ENCODE peak calls at places on chromosomes 5 and 9, in four cellular contexts. One of them, this sample, is unnamed.

GRCh38 chr9:130732793-130733221 is 39.2 kb downstream of the EXOSC2 start:
- DNase-seq in esophagus muscularis mucosa: no peak
- DNase-seq in HepG2: no peak
- DNase-seq in transverse colon: no peak
- DNase-seq in this sample: no peak

GRCh38 chr5:78359831-78360673 is at the start of gene SCAMP1:
- DNase-seq in esophagus muscularis mucosa: peak; percentile 97
- DNase-seq in HepG2: peak; percentile 77
- DNase-seq in transverse colon: peak; percentile 95
- DNase-seq in this sample: peak; percentile 81

GRCh38 chr9:68750786-68751185 is 45.7 kb downstream of the PIP5K1B start:
- DNase-seq in esophagus muscularis mucosa: no peak
- DNase-seq in HepG2: peak; percentile 23
- DNase-seq in transverse colon: no peak
- DNase-seq in this sample: no peak

GRCh38 chr9:121780641-121781040 is 129.2 kb downstream of the DAB2IP start:
- DNase-seq in esophagus muscularis mucosa: no peak
- DNase-seq in HepG2: no peak
- DNase-seq in transverse colon: peak; percentile 5
- DNase-seq in this sample: no peak

GRCh38 chr5:42599106-42599505 is 157.5 kb upstream of the CCDC152 start:
- DNase-seq in esophagus muscularis mucosa: no peak
- DNase-seq in HepG2: no peak
- DNase-seq in transverse colon: no peak
- DNase-seq in this sample: no peak

GRCh38 chr9:121744002-121744686 is 92.7 kb downstream of the DAB2IP start:
- DNase-seq in esophagus muscularis mucosa: no peak
- DNase-seq in HepG2: peak; percentile 74
- DNase-seq in transverse colon: peak; percentile 75
- DNase-seq in this sample: peak; percentile 60

GRCh38 chr5:169024426-169024825 is 276.5 kb downstream of the SLIT3 start:
- DNase-seq in esophagus muscularis mucosa: no peak
- DNase-seq in HepG2: no peak
- DNase-seq in transverse colon: no peak
- DNase-seq in this sample: no peak

GRCh38 chr9:93194584-93194983 is 10.6 kb downstream of the WNK2 start:
- DNase-seq in esophagus muscularis mucosa: no peak
- DNase-seq in HepG2: no peak
- DNase-seq in transverse colon: no peak
- DNase-seq in this sample: no peak

GRCh38 chr5:462051-462481 is 19.1 kb downstream of the EXOC3 start:
- DNase-seq in esophagus muscularis mucosa: no peak
- DNase-seq in HepG2: no peak
- DNase-seq in transverse colon: peak; percentile 3
- DNase-seq in this sample: no peak

GRCh38 chr9:84519486-84519885 is 150.0 kb upstream of the NTRK2 start:
- DNase-seq in esophagus muscularis mucosa: no peak
- DNase-seq in HepG2: no peak
- DNase-seq in transverse colon: no peak
- DNase-seq in this sample: no peak

GRCh38 chr5:31854625-31855526 is 215.9 kb downstream of the PDZD2 start:
- DNase-seq in esophagus muscularis mucosa: no peak
- DNase-seq in HepG2: no peak
- DNase-seq in transverse colon: no peak
- DNase-seq in this sample: peak; percentile 32

GRCh38 chr9:36721846-36722588 is 149.3 kb downstream of the MELK start:
- DNase-seq in esophagus muscularis mucosa: no peak
- DNase-seq in HepG2: no peak
- DNase-seq in transverse colon: peak; percentile 77
- DNase-seq in this sample: peak; percentile 22

GRCh38 chr5:120684213-120684612 is 220.1 kb downstream of the PRR16 start:
- DNase-seq in esophagus muscularis mucosa: no peak
- DNase-seq in HepG2: no peak
- DNase-seq in transverse colon: no peak
- DNase-seq in this sample: no peak

GRCh38 chr9:137056739-137057407 is 3.0 kb upstream of the ENTPD2 start:
- DNase-seq in esophagus muscularis mucosa: no peak
- DNase-seq in HepG2: peak; percentile 49
- DNase-seq in transverse colon: peak; percentile 50
- DNase-seq in this sample: no peak

DNA sequence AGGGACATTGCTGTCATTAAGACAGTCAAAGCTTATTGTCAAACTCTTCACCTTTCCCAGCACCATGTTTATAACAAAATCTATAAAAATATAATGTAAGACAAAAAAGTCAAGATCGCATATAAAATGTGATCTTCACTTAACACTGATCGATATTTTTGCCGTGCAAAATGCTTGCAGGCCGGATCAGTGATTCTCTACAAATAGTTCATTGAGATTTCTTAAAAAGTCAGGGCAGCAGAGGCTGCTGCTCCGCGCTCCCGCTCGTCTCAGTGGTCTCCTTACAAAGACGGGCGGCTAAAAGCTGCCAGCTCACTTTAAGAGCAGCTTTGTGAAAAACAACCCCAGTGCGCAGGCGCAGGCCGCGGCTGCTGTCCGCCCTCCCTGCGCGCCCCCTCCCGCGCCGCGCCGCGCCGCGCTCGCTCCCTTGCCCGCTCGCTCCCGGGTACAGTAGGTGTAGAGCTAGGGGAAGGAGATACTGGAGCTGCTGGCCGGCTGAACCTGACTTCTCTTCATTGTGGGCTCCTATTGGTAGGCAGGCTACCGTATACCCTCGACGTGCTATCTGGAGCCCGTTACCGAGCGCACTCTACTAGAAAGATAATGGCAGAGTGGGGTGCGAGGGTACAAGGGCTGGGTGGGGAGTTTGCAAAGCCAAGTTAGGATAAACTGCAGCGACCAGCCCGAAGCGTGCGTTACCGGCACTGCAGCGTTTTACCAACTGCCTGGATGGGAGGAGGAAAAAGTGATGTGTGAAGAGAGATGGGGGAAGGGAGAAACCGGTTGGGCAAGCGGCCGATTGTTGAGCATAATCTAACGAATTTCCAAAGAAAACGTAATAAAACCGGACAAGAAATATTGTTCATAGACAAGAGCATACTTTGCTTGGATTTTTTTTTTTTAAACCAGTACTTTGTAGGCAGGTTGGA is at the start of gene ARRDC3:
- DNase-seq in esophagus muscularis mucosa: peak; percentile 99
- DNase-seq in HepG2: peak; percentile 94
- DNase-seq in transverse colon: peak; percentile 97
- DNase-seq in this sample: peak; percentile 93
- TF ChIP-seq POLR2A in esophagus muscularis mucosa: peak; percentile 98
- TF ChIP-seq POLR2A in HepG2: peak; percentile 100
- TF ChIP-seq POLR2A in transverse colon: peak; percentile 99
- TF ChIP-seq POLR2A in this sample: peak; percentile 97

GRCh38 chr5:179799644-179799973 is 5.8 kb downstream of the LTC4S start:
- DNase-seq in esophagus muscularis mucosa: no peak
- DNase-seq in HepG2: no peak
- DNase-seq in transverse colon: no peak
- DNase-seq in this sample: no peak
- H3K4me1 ChIP-seq in esophagus muscularis mucosa: peaks cover 65% of the 10 kb centered on the region
- H3K4me1 ChIP-seq in HepG2: peaks cover 42% of the 10 kb centered on the region
- H3K4me1 ChIP-seq in transverse colon: peaks cover 55% of the 10 kb centered on the region
- H3K4me1 ChIP-seq in this sample: no peaks in the 10 kb centered on the region

GRCh38 chr5:33092719-33093118 is 348.0 kb upstream of the TARS1 start:
- DNase-seq in esophagus muscularis mucosa: no peak
- DNase-seq in HepG2: no peak
- DNase-seq in transverse colon: no peak
- DNase-seq in this sample: no peak
- H3K4me3 ChIP-seq in esophagus muscularis mucosa: no peak overlapping the region
- H3K4me3 ChIP-seq in HepG2: no peak overlapping the region
- H3K4me3 ChIP-seq in transverse colon: no peak overlapping the region
- H3K4me3 ChIP-seq in this sample: no peak overlapping the region

GRCh38 chr5:73447234-73448071 is 1.1 kb downstream of the FOXD1 start:
- DNase-seq in esophagus muscularis mucosa: peak; percentile 91
- DNase-seq in HepG2: no peak
- DNase-seq in transverse colon: peak; percentile 25
- DNase-seq in this sample: no peak

GRCh38 chr5:73448072-73448432 is 525 bp downstream of the FOXD1 start:
- DNase-seq in esophagus muscularis mucosa: no peak
- DNase-seq in HepG2: no peak
- DNase-seq in transverse colon: no peak
- DNase-seq in this sample: no peak

GRCh38 chr5:73450041-73450598 is 1.5 kb upstream of the FOXD1 start:
- DNase-seq in esophagus muscularis mucosa: no peak
- DNase-seq in HepG2: no peak
- DNase-seq in transverse colon: no peak
- DNase-seq in this sample: no peak

GRCh38 chr5:73446631-73447233 is 1.8 kb downstream of the FOXD1 start:
- DNase-seq in esophagus muscularis mucosa: peak; percentile 72
- DNase-seq in HepG2: no peak
- DNase-seq in transverse colon: no peak
- DNase-seq in this sample: no peak

GRCh38 chr5:73448451-73449136 is at the start of gene FOXD1:
- DNase-seq in esophagus muscularis mucosa: peak; percentile 97
- DNase-seq in HepG2: peak; percentile 32
- DNase-seq in transverse colon: peak; percentile 58
- DNase-seq in this sample: peak; percentile 93
- TF ChIP-seq POLR2A in esophagus muscularis mucosa: peak; percentile 78
- TF ChIP-seq POLR2A in HepG2: no peak
- TF ChIP-seq POLR2A in transverse colon: no peak
- TF ChIP-seq POLR2A in this sample: peak; percentile 92

GRCh38 chr9:114184071-114184470 is 28.7 kb downstream of the COL27A1 start:
- DNase-seq in esophagus muscularis mucosa: no peak
- DNase-seq in HepG2: no peak
- DNase-seq in transverse colon: no peak
- DNase-seq in this sample: no peak

GRCh38 chr9:114183006-114183405 is 27.7 kb downstream of the COL27A1 start:
- DNase-seq in esophagus muscularis mucosa: no peak
- DNase-seq in HepG2: no peak
- DNase-seq in transverse colon: no peak
- DNase-seq in this sample: no peak

GRCh38 chr9:114180701-114181582 is 25.6 kb downstream of the COL27A1 start:
- DNase-seq in esophagus muscularis mucosa: no peak
- DNase-seq in HepG2: no peak
- DNase-seq in transverse colon: no peak
- DNase-seq in this sample: no peak

GRCh38 chr9:114179516-114179915 is 24.2 kb downstream of the COL27A1 start:
- DNase-seq in esophagus muscularis mucosa: no peak
- DNase-seq in HepG2: no peak
- DNase-seq in transverse colon: no peak
- DNase-seq in this sample: no peak

DNA sequence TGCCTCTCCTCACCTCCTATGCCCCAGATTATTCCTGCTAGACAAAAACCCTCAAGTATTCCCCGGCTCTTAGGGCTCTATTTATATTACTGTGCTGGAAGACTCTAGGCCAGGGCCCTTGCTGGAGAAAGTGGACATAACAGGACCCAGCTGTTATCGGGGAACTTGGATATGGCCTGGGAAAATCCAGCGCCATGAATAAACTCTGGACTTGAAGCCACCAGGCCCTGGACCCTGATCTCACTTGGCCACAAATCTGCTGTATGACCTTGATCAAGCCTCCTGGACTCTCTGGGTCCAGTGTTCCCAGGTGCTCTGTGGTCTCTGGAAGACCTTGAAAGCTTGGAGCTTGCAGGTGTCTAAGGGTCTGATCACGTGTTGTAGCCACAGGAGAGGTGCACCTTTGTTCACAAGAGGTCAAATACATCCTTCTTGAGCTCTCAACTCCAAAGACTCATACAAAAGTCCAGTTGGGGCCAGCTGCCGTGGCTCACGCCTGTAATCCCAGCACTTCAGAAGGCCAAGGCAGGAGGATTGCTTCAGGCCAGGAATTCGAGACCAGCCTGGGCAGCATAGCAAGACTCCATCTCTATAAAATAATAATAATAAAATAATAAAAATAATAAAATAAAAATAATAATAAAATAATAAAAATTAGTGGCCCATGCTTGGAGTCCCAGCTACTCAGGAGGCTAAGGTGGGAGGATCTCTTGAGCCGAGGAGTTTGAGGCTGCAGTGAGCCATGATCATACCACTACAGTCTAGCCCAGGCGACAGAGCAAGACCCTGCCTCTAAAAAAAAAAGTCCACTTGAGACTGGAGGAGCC is 26.5 kb downstream of the COL27A1 start:
- DNase-seq in esophagus muscularis mucosa: no peak
- DNase-seq in HepG2: no peak
- DNase-seq in transverse colon: no peak
- DNase-seq in this sample: no peak
- H3K4me1 ChIP-seq in esophagus muscularis mucosa: peaks cover 47% of the 10 kb centered on the region
- H3K4me1 ChIP-seq in HepG2: peaks cover 34% of the 10 kb centered on the region
- H3K4me1 ChIP-seq in transverse colon: peaks cover 31% of the 10 kb centered on the region
- H3K4me1 ChIP-seq in this sample: no peaks in the 10 kb centered on the region

DNA sequence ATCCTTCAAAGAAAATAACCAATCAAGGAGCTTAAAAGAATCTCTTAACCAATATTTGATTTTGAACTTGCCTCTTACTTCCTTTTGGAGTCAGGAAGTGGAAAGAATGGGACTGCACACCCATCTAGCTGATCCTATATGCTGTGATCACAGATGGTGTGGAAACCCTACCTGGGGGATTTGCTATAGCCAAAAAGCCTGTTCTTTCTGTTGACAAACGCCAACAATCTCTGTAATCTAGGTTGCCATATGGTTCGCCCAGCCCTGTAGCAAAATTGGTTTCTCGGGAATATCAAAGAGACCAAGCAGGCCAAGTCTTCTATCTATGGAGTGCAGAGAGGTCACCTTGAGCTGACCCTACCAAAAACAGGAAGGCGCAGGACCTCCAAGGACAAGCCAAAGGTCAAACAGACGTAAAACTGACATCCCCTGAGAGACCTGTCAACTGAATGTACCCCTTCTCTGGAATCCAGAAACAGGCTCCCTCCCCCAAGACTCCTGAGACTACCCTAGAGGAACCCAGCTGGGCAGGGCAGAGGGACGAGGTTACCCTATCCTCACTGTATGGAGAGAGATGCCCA is 19.4 kb downstream of the NRG2 start:
- DNase-seq in esophagus muscularis mucosa: no peak
- DNase-seq in HepG2: no peak
- DNase-seq in transverse colon: no peak
- DNase-seq in this sample: no peak
- H3K4me3 ChIP-seq in esophagus muscularis mucosa: no peak overlapping the region
- H3K4me3 ChIP-seq in HepG2: no peak overlapping the region
- H3K4me3 ChIP-seq in transverse colon: no peak overlapping the region
- H3K4me3 ChIP-seq in this sample: no peak overlapping the region

DNA sequence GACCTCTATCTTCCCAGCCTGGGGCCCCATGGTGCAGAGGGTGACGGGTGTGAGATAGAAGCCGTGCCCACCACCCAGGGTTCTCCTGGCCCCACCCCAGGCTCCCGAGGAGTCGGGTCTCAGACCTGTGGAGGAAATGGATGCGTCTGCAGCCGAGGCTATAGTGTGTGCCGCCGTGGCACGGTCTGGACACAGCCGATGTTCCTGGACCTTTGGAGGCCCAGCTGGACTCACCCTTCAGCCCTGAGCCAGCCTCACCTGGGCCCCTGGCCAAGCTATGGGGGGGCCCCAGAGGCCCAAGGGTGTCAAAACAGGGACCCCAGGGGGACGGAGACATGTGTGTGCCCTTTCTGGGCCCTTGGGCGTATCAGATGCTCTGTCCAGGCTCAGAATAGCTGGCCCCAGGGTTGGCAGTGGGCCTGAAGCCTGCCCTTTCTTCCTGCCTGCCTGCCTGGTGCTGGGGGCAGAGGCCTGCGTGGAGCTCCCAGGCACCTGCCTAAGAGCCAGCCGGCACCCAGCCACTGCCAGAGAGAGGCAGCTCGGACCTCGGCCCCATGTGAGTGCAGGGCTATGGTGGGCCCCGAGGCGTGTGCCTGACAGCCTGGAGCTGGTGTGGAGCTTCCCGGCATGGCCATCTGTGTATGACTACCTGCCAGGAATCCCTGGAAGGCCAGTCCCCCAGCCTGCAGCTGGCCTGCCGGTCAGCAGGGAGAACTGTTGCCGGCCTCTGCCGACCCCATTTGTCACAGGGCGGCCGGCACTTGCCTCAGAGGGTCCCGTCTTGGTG is 41.8 kb downstream of the KCNT1 start:
- DNase-seq in esophagus muscularis mucosa: no peak
- DNase-seq in HepG2: no peak
- DNase-seq in transverse colon: no peak
- DNase-seq in this sample: no peak
- TF ChIP-seq POLR2A in esophagus muscularis mucosa: no peak
- TF ChIP-seq POLR2A in HepG2: no peak
- TF ChIP-seq POLR2A in transverse colon: no peak
- TF ChIP-seq POLR2A in this sample: no peak